ENCODE peak calls at places on chromosomes 1 and 21, in eight cellular contexts. X is AG04450, Q is iPS-NIHi11, F is amniotic epithelial cell, E is kidney, O is NCI-H1417, K is HEK293T, H is left ventricle myocardium superior. G is an unnamed sample.

GRCh38 chr1:236425031-236425663 is 31.1 kb downstream of the EDARADD start:
- DNase-seq in X (no peak), Q (peak; percentile 28), F (no peak), E (no peak), O (no peak), K (no peak), H (no peak), G (no peak)

GRCh38 chr1:56584910-56585528 is 5.7 kb upstream of the PLPP3 start:
- DNase-seq in X (peak; percentile 49), Q (peak; percentile 43), F (peak; percentile 64), E (no peak), O (peak; percentile 12), K (peak; percentile 66), H (no peak), G (peak; percentile 74)

GRCh38 chr1:66464802-66465201 is 69.2 kb upstream of the SGIP1 start:
- DNase-seq in X (peak; percentile 92), Q (no peak), F (peak; percentile 99), E (no peak), O (no peak), K (no peak), H (no peak), G (peak; percentile 87)

GRCh38 chr1:8089535-8090228 is 63.6 kb upstream of the ERRFI1 start:
- DNase-seq in X (no peak), Q (no peak), F (peak; percentile 70), E (no peak), O (no peak), K (no peak), H (no peak), G (peak; percentile 72)

GRCh38 chr1:24203404-24203803 is 16.3 kb upstream of the IFNLR1 start:
- DNase-seq in X (no peak), Q (no peak), F (no peak), E (peak; percentile 65), O (no peak), K (no peak), H (no peak), G (no peak)

GRCh38 chr21:42653492-42654061 is at the start of gene PDE9A:
- DNase-seq in X (no peak), Q (peak; percentile 94), F (no peak), E (peak; percentile 85), O (peak; percentile 75), K (peak; percentile 86), H (peak; percentile 58), G (peak; percentile 37)

GRCh38 chr1:178024504-178024903 is 54.6 kb upstream of the SEC16B start:
- DNase-seq in X (no peak), Q (no peak), F (no peak), E (no peak), O (no peak), K (no peak), H (no peak), G (no peak)

GRCh38 chr1:208149776-208150514 is 94.2 kb downstream of the PLXNA2 start:
- DNase-seq in X (no peak), Q (no peak), F (no peak), E (no peak), O (peak; percentile 52), K (peak; percentile 55), H (peak; percentile 65), G (peak; percentile 18)

GRCh38 chr1:192786617-192787016 is 22.2 kb upstream of the RGS2 start:
- DNase-seq in X (no peak), Q (no peak), F (no peak), E (no peak), O (no peak), K (no peak), H (no peak), G (no peak)

GRCh38 chr1:89454845-89455521 is 69.6 kb upstream of the LRRC8B start:
- DNase-seq in X (no peak), Q (peak; percentile 53), F (peak; percentile 57), E (no peak), O (peak; percentile 53), K (peak; percentile 72), H (peak; percentile 27), G (peak; percentile 58)

G was measured in mesenchymal stem cell.